ENCODE peak calls at places on chromosome 12, in ten cellular contexts. L, U, B, W, N, C, O, R, D and S are unnamed samples.

GRCh38 chr12:124480469-124481256 is 86.7 kb downstream of the NCOR2 start:
- DNase-seq in L (no peak), B (peak), D (no peak), R (peak), N (no peak), U (no peak), O (no peak), C (peak), W (no peak), S (peak)

GRCh38 chr12:115223322-115223721 is 539.3 kb upstream of the TBX3 start:
- DNase-seq in R (peak), C (no peak), L (peak), O (no peak), W (no peak), N (no peak), D (no peak), B (peak), U (no peak), S (peak)

GRCh38 chr12:60191676-60192359 is 596.0 kb downstream of the SLC16A7 start:
- DNase-seq in U (no peak), B (peak), N (no peak), R (no peak), W (no peak), D (no peak), C (no peak), O (no peak), L (peak), S (peak)

GRCh38 chr12:12017135-12017581 is 53.6 kb upstream of the BCL2L14 start:
- DNase-seq in U (no peak), O (no peak), B (no peak), W (no peak), D (no peak), C (no peak), N (peak), L (no peak), R (no peak), S (no peak)

GRCh38 chr12:122187466-122187865 is 4.5 kb downstream of the LRRC43 start:
- DNase-seq in W (no peak), U (no peak), D (no peak), L (no peak), C (no peak), R (no peak), O (no peak), N (no peak), B (no peak), S (no peak)

GRCh38 chr12:29867823-29868222 is 84.1 kb upstream of the TMTC1 start:
- DNase-seq in N (no peak), D (no peak), O (no peak), B (no peak), U (no peak), C (no peak), R (no peak), L (no peak), W (no peak), S (no peak)

GRCh38 chr12:109310247-109311125 is 1.4 kb upstream of the FOXN4 start:
- DNase-seq in D (no peak), R (no peak), N (peak), U (no peak), L (no peak), C (peak), B (no peak), O (no peak), W (no peak), S (peak)

GRCh38 chr12:94208433-94208921 is 60.1 kb downstream of the PLXNC1 start:
- DNase-seq in W (no peak), R (no peak), N (peak), C (peak), D (no peak), U (no peak), O (peak), B (no peak), L (no peak), S (no peak)

GRCh38 chr12:66813137-66813867 is 134.4 kb upstream of the GRIP1 start:
- DNase-seq in U (no peak), R (no peak), B (no peak), W (no peak), L (no peak), O (no peak), D (no peak), C (no peak), N (no peak), S (no peak)